ENCODE peak calls at places on chromosomes 13 and 19, in seven cellular contexts. R is Calu3; N is stimulated activated CD8-positive, alpha-beta memory T cell treated with anti-CD3 and anti-CD28 coated beads, Interleukin-4, amount 100 ng/mL, for 1 hour; D is M059J; F is skeletal muscle cell; H is body of pancreas; A is uterus. Z is an unnamed sample.

GRCh38 chr19:54030895-54031586 is 32.7 kb downstream of the VSTM1 start:
- DNase-seq in R (peak; percentile 55), N (no peak), D (peak; percentile 52), F (no peak), H (no peak), A (no peak), Z (no peak)

GRCh38 chr13:31923134-31923763 is 108.3 kb upstream of the FRY start:
- DNase-seq in R (no peak), N (no peak), D (no peak), F (no peak), H (no peak), A (no peak), Z (no peak)

GRCh38 chr13:48400820-48401219 is 12.1 kb downstream of the LPAR6 start:
- DNase-seq in R (no peak), N (no peak), D (peak; percentile 68), F (peak; percentile 57), H (no peak), A (no peak), Z (no peak)

GRCh38 chr19:16922592-16922934 is 33.8 kb downstream of the F2RL3 start:
- DNase-seq in R (no peak), N (no peak), D (no peak), F (no peak), H (no peak), A (no peak), Z (no peak)

GRCh38 chr19:19719798-19720197 is 13.1 kb downstream of the ZNF14 start:
- DNase-seq in R (no peak), N (no peak), D (no peak), F (no peak), H (no peak), A (no peak), Z (no peak)

GRCh38 chr13:74904547-74904946 is 577.4 kb downstream of the TBC1D4 start:
- DNase-seq in R (no peak), N (no peak), D (no peak), F (no peak), H (no peak), A (no peak), Z (no peak)

GRCh38 chr19:44788971-44789370 is 11.3 kb downstream of the CBLC start:
- DNase-seq in R (no peak), N (no peak), D (no peak), F (no peak), H (no peak), A (no peak), Z (no peak)

GRCh38 chr13:30049692-30050091 is 199.3 kb upstream of the UBL3 start:
- DNase-seq in R (no peak), N (no peak), D (peak; percentile 74), F (no peak), H (no peak), A (no peak), Z (no peak)

GRCh38 chr19:46728693-46729339 is 11.9 kb upstream of the PRKD2 start:
- DNase-seq in R (peak; percentile 87), N (peak; percentile 76), D (peak; percentile 24), F (no peak), H (peak; percentile 73), A (peak; percentile 75), Z (no peak)

GRCh38 chr13:44404261-44405139 is 30.9 kb downstream of the SERP2 start:
- DNase-seq in R (no peak), N (no peak), D (no peak), F (no peak), H (no peak), A (no peak), Z (no peak)

GRCh38 chr13:102538938-102539337 is 57.8 kb upstream of the TPP2 start:
- DNase-seq in R (no peak), N (no peak), D (no peak), F (no peak), H (no peak), A (no peak), Z (no peak)

GRCh38 chr13:113087923-113088690 is 17.5 kb upstream of the F7 start:
- DNase-seq in R (no peak), N (no peak), D (no peak), F (no peak), H (no peak), A (no peak), Z (no peak)

GRCh38 chr19:41166888-41167804 is 25.9 kb upstream of the CYP2S1 start:
- DNase-seq in R (no peak), N (no peak), D (no peak), F (no peak), H (peak; percentile 15), A (no peak), Z (no peak)

GRCh38 chr19:3034845-3035541 is 5.9 kb upstream of the TLE2 start:
- DNase-seq in R (no peak), N (no peak), D (peak; percentile 66), F (peak; percentile 12), H (no peak), A (peak; percentile 59), Z (no peak)

GRCh38 chr13:40116008-40116407 is 460.5 kb downstream of the COG6 start:
- DNase-seq in R (peak; percentile 67), N (no peak), D (peak; percentile 89), F (peak; percentile 49), H (peak; percentile 86), A (peak; percentile 46), Z (no peak)

GRCh38 chr13:30408319-30409101 is 13.8 kb upstream of the UBE2L5 start:
- DNase-seq in R (peak; percentile 91), N (peak; percentile 82), D (peak; percentile 76), F (peak; percentile 64), H (peak; percentile 95), A (peak; percentile 99), Z (peak; percentile 82)

GRCh38 chr13:113901231-113901630 is 37.4 kb upstream of the GAS6 start:
- DNase-seq in R (no peak), N (no peak), D (no peak), F (no peak), H (no peak), A (peak; percentile 19), Z (no peak)

GRCh38 chr19:50465986-50466771 is 10.1 kb upstream of the EMC10 start:
- DNase-seq in R (peak; percentile 58), N (no peak), D (no peak), F (no peak), H (no peak), A (no peak), Z (no peak)

GRCh38 chr19:5578094-5578846 is 10.5 kb upstream of the TINCR start:
- DNase-seq in R (peak; percentile 70), N (peak; percentile 43), D (peak; percentile 39), F (no peak), H (peak; percentile 68), A (peak; percentile 64), Z (no peak)

GRCh38 chr13:112710855-112711527 is 21.2 kb downstream of the ATP11A start:
- DNase-seq in R (no peak), N (no peak), D (no peak), F (no peak), H (no peak), A (peak; percentile 60), Z (no peak)

GRCh38 chr13:98004107-98004506 is 50.6 kb downstream of the IPO5 start:
- DNase-seq in R (no peak), N (no peak), D (peak; percentile 74), F (peak; percentile 37), H (no peak), A (no peak), Z (no peak)

GRCh38 chr19:13908674-13909073 is 2.7 kb downstream of the CC2D1A start:
- DNase-seq in R (no peak), N (no peak), D (no peak), F (no peak), H (no peak), A (no peak), Z (no peak)

GRCh38 chr13:97308735-97309429 is 86.7 kb downstream of the MBNL2 start:
- DNase-seq in R (no peak), N (no peak), D (peak; percentile 64), F (no peak), H (no peak), A (no peak), Z (no peak)

GRCh38 chr19:50712833-50713232 is 6.8 kb downstream of the SHANK1 start:
- DNase-seq in R (no peak), N (no peak), D (no peak), F (no peak), H (no peak), A (no peak), Z (no peak)

GRCh38 chr13:30880151-30880551 is 25.9 kb upstream of the MEDAG start:
- DNase-seq in R (no peak), N (no peak), D (no peak), F (no peak), H (no peak), A (no peak), Z (no peak)

GRCh38 chr13:30805603-30806011 is 70.3 kb downstream of the ALOX5AP start:
- DNase-seq in R (peak; percentile 70), N (no peak), D (peak; percentile 48), F (no peak), H (peak; percentile 76), A (no peak), Z (no peak)

GRCh38 chr13:39788097-39788496 is 132.6 kb downstream of the COG6 start:
- DNase-seq in R (no peak), N (no peak), D (no peak), F (no peak), H (no peak), A (no peak), Z (no peak)

Z was measured in esophagus squamous epithelium.